ENCODE peak calls at places on chromosomes 6 and 20, in seven cellular contexts. One of them, this sample, is unnamed.

GRCh38 chr6:31114540-31114876 is at the start of gene PSORS1C1:
- DNase-seq in RKO: peak; percentile 47
- DNase-seq in EH: peak; percentile 98
- DNase-seq in mesendoderm: peak; percentile 88
- DNase-seq in CD8-positive, alpha-beta T cell: no peak
- DNase-seq in cardiac septum: peak; percentile 91
- DNase-seq in fibroblast of the aortic adventitia: peak; percentile 97
- DNase-seq in this sample: no peak

GRCh38 chr6:32933661-32934085 is 7.2 kb downstream of the HLA-DMB start:
- DNase-seq in RKO: peak; percentile 65
- DNase-seq in EH: peak; percentile 77
- DNase-seq in mesendoderm: peak; percentile 63
- DNase-seq in CD8-positive, alpha-beta T cell: peak; percentile 67
- DNase-seq in cardiac septum: peak; percentile 88
- DNase-seq in fibroblast of the aortic adventitia: peak; percentile 85
- DNase-seq in this sample: peak; percentile 70

GRCh38 chr20:31570735-31571617 is 34.1 kb upstream of the ID1 start:
- DNase-seq in RKO: no peak
- DNase-seq in EH: peak; percentile 82
- DNase-seq in mesendoderm: no peak
- DNase-seq in CD8-positive, alpha-beta T cell: no peak
- DNase-seq in cardiac septum: no peak
- DNase-seq in fibroblast of the aortic adventitia: no peak
- DNase-seq in this sample: no peak

GRCh38 chr6:109236140-109237081 is 141.1 kb downstream of the CEP57L1 start:
- DNase-seq in RKO: no peak
- DNase-seq in EH: no peak
- DNase-seq in mesendoderm: peak; percentile 86
- DNase-seq in CD8-positive, alpha-beta T cell: no peak
- DNase-seq in cardiac septum: no peak
- DNase-seq in fibroblast of the aortic adventitia: no peak
- DNase-seq in this sample: no peak

GRCh38 chr6:81806793-81807565 is 54.5 kb upstream of the TENT5A start:
- DNase-seq in RKO: no peak
- DNase-seq in EH: no peak
- DNase-seq in mesendoderm: no peak
- DNase-seq in CD8-positive, alpha-beta T cell: no peak
- DNase-seq in cardiac septum: no peak
- DNase-seq in fibroblast of the aortic adventitia: no peak
- DNase-seq in this sample: no peak

GRCh38 chr20:1696521-1697209 is 39.1 kb upstream of the SIRPG start:
- DNase-seq in RKO: no peak
- DNase-seq in EH: no peak
- DNase-seq in mesendoderm: no peak
- DNase-seq in CD8-positive, alpha-beta T cell: no peak
- DNase-seq in cardiac septum: no peak
- DNase-seq in fibroblast of the aortic adventitia: no peak
- DNase-seq in this sample: no peak

GRCh38 chr20:32387262-32387661 is 29.1 kb downstream of the ASXL1 start:
- DNase-seq in RKO: no peak
- DNase-seq in EH: peak; percentile 38
- DNase-seq in mesendoderm: no peak
- DNase-seq in CD8-positive, alpha-beta T cell: peak; percentile 14
- DNase-seq in cardiac septum: no peak
- DNase-seq in fibroblast of the aortic adventitia: no peak
- DNase-seq in this sample: peak; percentile 11

GRCh38 chr6:155380666-155381332 is 66.5 kb upstream of the TFB1M start:
- DNase-seq in RKO: no peak
- DNase-seq in EH: no peak
- DNase-seq in mesendoderm: no peak
- DNase-seq in CD8-positive, alpha-beta T cell: no peak
- DNase-seq in cardiac septum: no peak
- DNase-seq in fibroblast of the aortic adventitia: no peak
- DNase-seq in this sample: no peak

GRCh38 chr6:71481021-71481420 is 192.4 kb downstream of the OGFRL1 start:
- DNase-seq in RKO: no peak
- DNase-seq in EH: peak; percentile 8
- DNase-seq in mesendoderm: no peak
- DNase-seq in CD8-positive, alpha-beta T cell: no peak
- DNase-seq in cardiac septum: no peak
- DNase-seq in fibroblast of the aortic adventitia: peak; percentile 49
- DNase-seq in this sample: no peak

GRCh38 chr6:55957961-55958422 is 82.6 kb upstream of the BMP5 start:
- DNase-seq in RKO: no peak
- DNase-seq in EH: peak; percentile 45
- DNase-seq in mesendoderm: no peak
- DNase-seq in CD8-positive, alpha-beta T cell: no peak
- DNase-seq in cardiac septum: no peak
- DNase-seq in fibroblast of the aortic adventitia: peak; percentile 85
- DNase-seq in this sample: no peak

GRCh38 chr6:15551798-15552197 is 111.0 kb downstream of the DTNBP1 start:
- DNase-seq in RKO: no peak
- DNase-seq in EH: no peak
- DNase-seq in mesendoderm: peak; percentile 52
- DNase-seq in CD8-positive, alpha-beta T cell: no peak
- DNase-seq in cardiac septum: no peak
- DNase-seq in fibroblast of the aortic adventitia: no peak
- DNase-seq in this sample: no peak

GRCh38 chr6:159973951-159974350 is 5.1 kb downstream of the IGF2R start:
- DNase-seq in RKO: peak; percentile 44
- DNase-seq in EH: peak; percentile 74
- DNase-seq in mesendoderm: no peak
- DNase-seq in CD8-positive, alpha-beta T cell: no peak
- DNase-seq in cardiac septum: no peak
- DNase-seq in fibroblast of the aortic adventitia: peak; percentile 66
- DNase-seq in this sample: no peak

GRCh38 chr20:2872304-2873009 is 824 bp upstream of the PTPRA start:
- DNase-seq in RKO: peak; percentile 71
- DNase-seq in EH: peak; percentile 57
- DNase-seq in mesendoderm: peak; percentile 57
- DNase-seq in CD8-positive, alpha-beta T cell: peak; percentile 71
- DNase-seq in cardiac septum: no peak
- DNase-seq in fibroblast of the aortic adventitia: peak; percentile 43
- DNase-seq in this sample: peak; percentile 72

GRCh38 chr20:58852559-58853271 is at the start of gene GNAS:
- DNase-seq in RKO: no peak
- DNase-seq in EH: peak; percentile 62
- DNase-seq in mesendoderm: peak; percentile 92
- DNase-seq in CD8-positive, alpha-beta T cell: no peak
- DNase-seq in cardiac septum: no peak
- DNase-seq in fibroblast of the aortic adventitia: peak; percentile 64
- DNase-seq in this sample: peak; percentile 39

GRCh38 chr20:63518946-63519764 is 1.4 kb upstream of the PPDPF start:
- DNase-seq in RKO: no peak
- DNase-seq in EH: no peak
- DNase-seq in mesendoderm: no peak
- DNase-seq in CD8-positive, alpha-beta T cell: no peak
- DNase-seq in cardiac septum: no peak
- DNase-seq in fibroblast of the aortic adventitia: no peak
- DNase-seq in this sample: no peak

GRCh38 chr6:34151321-34152041 is 5.6 kb upstream of the GRM4 start:
- DNase-seq in RKO: no peak
- DNase-seq in EH: no peak
- DNase-seq in mesendoderm: peak; percentile 71
- DNase-seq in CD8-positive, alpha-beta T cell: no peak
- DNase-seq in cardiac septum: peak; percentile 62
- DNase-seq in fibroblast of the aortic adventitia: no peak
- DNase-seq in this sample: no peak

GRCh38 chr6:95292011-95292410 is 285.3 kb upstream of the MANEA start:
- DNase-seq in RKO: no peak
- DNase-seq in EH: no peak
- DNase-seq in mesendoderm: no peak
- DNase-seq in CD8-positive, alpha-beta T cell: no peak
- DNase-seq in cardiac septum: no peak
- DNase-seq in fibroblast of the aortic adventitia: no peak
- DNase-seq in this sample: no peak

GRCh38 chr6:116158641-116159040 is 32.7 kb upstream of the COL10A1 start:
- DNase-seq in RKO: no peak
- DNase-seq in EH: peak; percentile 19
- DNase-seq in mesendoderm: no peak
- DNase-seq in CD8-positive, alpha-beta T cell: no peak
- DNase-seq in cardiac septum: no peak
- DNase-seq in fibroblast of the aortic adventitia: peak; percentile 16
- DNase-seq in this sample: no peak

GRCh38 chr6:150146436-150146835 is 3.6 kb downstream of the PPP1R14C start:
- DNase-seq in RKO: no peak
- DNase-seq in EH: no peak
- DNase-seq in mesendoderm: no peak
- DNase-seq in CD8-positive, alpha-beta T cell: no peak
- DNase-seq in cardiac septum: no peak
- DNase-seq in fibroblast of the aortic adventitia: no peak
- DNase-seq in this sample: no peak

GRCh38 chr6:84220809-84221409 is 6.5 kb downstream of the CEP162 start:
- DNase-seq in RKO: peak; percentile 48
- DNase-seq in EH: peak; percentile 47
- DNase-seq in mesendoderm: peak; percentile 12
- DNase-seq in CD8-positive, alpha-beta T cell: no peak
- DNase-seq in cardiac septum: no peak
- DNase-seq in fibroblast of the aortic adventitia: peak; percentile 64
- DNase-seq in this sample: no peak

GRCh38 chr20:8788275-8788674 is 280.6 kb upstream of the PLCB4 start:
- DNase-seq in RKO: no peak
- DNase-seq in EH: no peak
- DNase-seq in mesendoderm: no peak
- DNase-seq in CD8-positive, alpha-beta T cell: no peak
- DNase-seq in cardiac septum: no peak
- DNase-seq in fibroblast of the aortic adventitia: no peak
- DNase-seq in this sample: no peak

GRCh38 chr6:37303891-37304503 is 46.1 kb upstream of the TMEM217 start:
- DNase-seq in RKO: peak; percentile 66
- DNase-seq in EH: peak; percentile 61
- DNase-seq in mesendoderm: no peak
- DNase-seq in CD8-positive, alpha-beta T cell: no peak
- DNase-seq in cardiac septum: no peak
- DNase-seq in fibroblast of the aortic adventitia: peak; percentile 64
- DNase-seq in this sample: no peak

GRCh38 chr20:25205277-25206062 is 10.0 kb downstream of the ENTPD6 start:
- DNase-seq in RKO: no peak
- DNase-seq in EH: no peak
- DNase-seq in mesendoderm: no peak
- DNase-seq in CD8-positive, alpha-beta T cell: no peak
- DNase-seq in cardiac septum: no peak
- DNase-seq in fibroblast of the aortic adventitia: no peak
- DNase-seq in this sample: no peak

GRCh38 chr6:39228111-39228971 is 934 bp downstream of the KCNK5 start:
- DNase-seq in RKO: peak; percentile 27
- DNase-seq in EH: no peak
- DNase-seq in mesendoderm: no peak
- DNase-seq in CD8-positive, alpha-beta T cell: no peak
- DNase-seq in cardiac septum: no peak
- DNase-seq in fibroblast of the aortic adventitia: no peak
- DNase-seq in this sample: no peak

GRCh38 chr6:106533079-106533478 is 96.2 kb downstream of the RTN4IP1 start:
- DNase-seq in RKO: no peak
- DNase-seq in EH: no peak
- DNase-seq in mesendoderm: peak; percentile 49
- DNase-seq in CD8-positive, alpha-beta T cell: no peak
- DNase-seq in cardiac septum: no peak
- DNase-seq in fibroblast of the aortic adventitia: no peak
- DNase-seq in this sample: no peak

GRCh38 chr20:47665221-47665991 is 119.9 kb downstream of the SULF2 start:
- DNase-seq in RKO: no peak
- DNase-seq in EH: no peak
- DNase-seq in mesendoderm: no peak
- DNase-seq in CD8-positive, alpha-beta T cell: no peak
- DNase-seq in cardiac septum: no peak
- DNase-seq in fibroblast of the aortic adventitia: no peak
- DNase-seq in this sample: no peak

GRCh38 chr6:34182751-34183531 is 37.1 kb upstream of the GRM4 start:
- DNase-seq in RKO: no peak
- DNase-seq in EH: no peak
- DNase-seq in mesendoderm: peak; percentile 59
- DNase-seq in CD8-positive, alpha-beta T cell: peak; percentile 56
- DNase-seq in cardiac septum: peak; percentile 76
- DNase-seq in fibroblast of the aortic adventitia: no peak
- DNase-seq in this sample: peak; percentile 67

GRCh38 chr6:84052883-84053241 is 19.3 kb downstream of the MRAP2 start:
- DNase-seq in RKO: no peak
- DNase-seq in EH: no peak
- DNase-seq in mesendoderm: peak; percentile 24
- DNase-seq in CD8-positive, alpha-beta T cell: no peak
- DNase-seq in cardiac septum: no peak
- DNase-seq in fibroblast of the aortic adventitia: no peak
- DNase-seq in this sample: no peak

GRCh38 chr6:35049885-35050284 is 91.3 kb downstream of the TCP11 start:
- DNase-seq in RKO: no peak
- DNase-seq in EH: peak; percentile 83
- DNase-seq in mesendoderm: no peak
- DNase-seq in CD8-positive, alpha-beta T cell: no peak
- DNase-seq in cardiac septum: peak; percentile 75
- DNase-seq in fibroblast of the aortic adventitia: peak; percentile 33
- DNase-seq in this sample: no peak

GRCh38 chr6:80003841-80004198 is 629 bp upstream of the TTK start:
- DNase-seq in RKO: no peak
- DNase-seq in EH: no peak
- DNase-seq in mesendoderm: no peak
- DNase-seq in CD8-positive, alpha-beta T cell: peak; percentile 14
- DNase-seq in cardiac septum: no peak
- DNase-seq in fibroblast of the aortic adventitia: no peak
- DNase-seq in this sample: no peak

GRCh38 chr6:30091577-30092381 is 16.2 kb upstream of the RNF39 start:
- DNase-seq in RKO: no peak
- DNase-seq in EH: peak; percentile 89
- DNase-seq in mesendoderm: peak; percentile 56
- DNase-seq in CD8-positive, alpha-beta T cell: no peak
- DNase-seq in cardiac septum: no peak
- DNase-seq in fibroblast of the aortic adventitia: peak; percentile 63
- DNase-seq in this sample: no peak

GRCh38 chr6:35603326-35604202 is 85.2 kb downstream of the FKBP5 start:
- DNase-seq in RKO: no peak
- DNase-seq in EH: peak; percentile 37
- DNase-seq in mesendoderm: no peak
- DNase-seq in CD8-positive, alpha-beta T cell: no peak
- DNase-seq in cardiac septum: no peak
- DNase-seq in fibroblast of the aortic adventitia: no peak
- DNase-seq in this sample: no peak

GRCh38 chr20:19765266-19765665 is 7.2 kb downstream of the RIN2 start:
- DNase-seq in RKO: no peak
- DNase-seq in EH: no peak
- DNase-seq in mesendoderm: no peak
- DNase-seq in CD8-positive, alpha-beta T cell: no peak
- DNase-seq in cardiac septum: no peak
- DNase-seq in fibroblast of the aortic adventitia: no peak
- DNase-seq in this sample: no peak

GRCh38 chr6:27031302-27031701 is 216.2 kb upstream of the PRSS16 start:
- DNase-seq in RKO: peak; percentile 80
- DNase-seq in EH: no peak
- DNase-seq in mesendoderm: no peak
- DNase-seq in CD8-positive, alpha-beta T cell: no peak
- DNase-seq in cardiac septum: no peak
- DNase-seq in fibroblast of the aortic adventitia: no peak
- DNase-seq in this sample: no peak

GRCh38 chr20:14956538-14956937 is 619.1 kb upstream of the FLRT3 start:
- DNase-seq in RKO: no peak
- DNase-seq in EH: no peak
- DNase-seq in mesendoderm: no peak
- DNase-seq in CD8-positive, alpha-beta T cell: no peak
- DNase-seq in cardiac septum: no peak
- DNase-seq in fibroblast of the aortic adventitia: no peak
- DNase-seq in this sample: no peak

GRCh38 chr6:79468587-79468986 is 68.6 kb downstream of the LCA5 start:
- DNase-seq in RKO: no peak
- DNase-seq in EH: no peak
- DNase-seq in mesendoderm: no peak
- DNase-seq in CD8-positive, alpha-beta T cell: no peak
- DNase-seq in cardiac septum: no peak
- DNase-seq in fibroblast of the aortic adventitia: no peak
- DNase-seq in this sample: no peak

GRCh38 chr6:71544028-71544427 is 255.4 kb downstream of the OGFRL1 start:
- DNase-seq in RKO: no peak
- DNase-seq in EH: peak; percentile 77
- DNase-seq in mesendoderm: peak; percentile 84
- DNase-seq in CD8-positive, alpha-beta T cell: no peak
- DNase-seq in cardiac septum: no peak
- DNase-seq in fibroblast of the aortic adventitia: peak; percentile 78
- DNase-seq in this sample: no peak

GRCh38 chr6:10582774-10583508 is 61.8 kb downstream of the GCNT2 start:
- DNase-seq in RKO: no peak
- DNase-seq in EH: no peak
- DNase-seq in mesendoderm: peak; percentile 95
- DNase-seq in CD8-positive, alpha-beta T cell: no peak
- DNase-seq in cardiac septum: no peak
- DNase-seq in fibroblast of the aortic adventitia: no peak
- DNase-seq in this sample: no peak